ENCODE peak calls at places on chromosome 5, in six cellular contexts. One of them, this sample, is unnamed. For H3K27me3, the result is how much of the 10 kb centered on the place peaks cover.

GRCh38 chr5:34563951-34564705 is 92.0 kb upstream of the RAI14 start:
- DNase-seq in Peyer's patch: no peak
- DNase-seq in uterus: no peak
- DNase-seq in right atrium auricular region: no peak
- DNase-seq in neural progenitor cell: peak
- DNase-seq in heart left ventricle: peak
- DNase-seq in this sample: no peak

GRCh38 chr5:97624861-97625260 is 441.8 kb upstream of the RIOK2 start:
- DNase-seq in Peyer's patch: no peak
- DNase-seq in uterus: no peak
- DNase-seq in right atrium auricular region: no peak
- DNase-seq in neural progenitor cell: no peak
- DNase-seq in heart left ventricle: no peak
- DNase-seq in this sample: no peak

GRCh38 chr5:42767491-42768105 is 11.0 kb downstream of the CCDC152 start:
- DNase-seq in Peyer's patch: no peak
- DNase-seq in uterus: no peak
- DNase-seq in right atrium auricular region: no peak
- DNase-seq in neural progenitor cell: peak
- DNase-seq in heart left ventricle: no peak
- DNase-seq in this sample: no peak

GRCh38 chr5:57482671-57483106 is at the start of gene ACTBL2:
- DNase-seq in Peyer's patch: no peak
- DNase-seq in uterus: no peak
- DNase-seq in right atrium auricular region: no peak
- DNase-seq in neural progenitor cell: no peak
- DNase-seq in heart left ventricle: no peak
- DNase-seq in this sample: no peak

GRCh38 chr5:1763548-1763911 is 36.1 kb downstream of the MRPL36 start:
- DNase-seq in Peyer's patch: peak
- DNase-seq in uterus: no peak
- DNase-seq in right atrium auricular region: no peak
- DNase-seq in neural progenitor cell: peak
- DNase-seq in heart left ventricle: peak
- DNase-seq in this sample: peak

GRCh38 chr5:134007581-134008256 is 2.9 kb upstream of the VDAC1 start:
- DNase-seq in Peyer's patch: no peak
- DNase-seq in uterus: no peak
- DNase-seq in right atrium auricular region: no peak
- DNase-seq in neural progenitor cell: peak
- DNase-seq in heart left ventricle: no peak
- DNase-seq in this sample: no peak

GRCh38 chr5:43769576-43770352 is 166.8 kb downstream of the NNT start:
- DNase-seq in Peyer's patch: no peak
- DNase-seq in uterus: peak
- DNase-seq in right atrium auricular region: peak
- DNase-seq in neural progenitor cell: no peak
- DNase-seq in heart left ventricle: no peak
- DNase-seq in this sample: no peak

GRCh38 chr5:142357469-142358090 is 32.8 kb upstream of the SPRY4 start:
- DNase-seq in Peyer's patch: peak
- DNase-seq in uterus: no peak
- DNase-seq in right atrium auricular region: no peak
- DNase-seq in neural progenitor cell: no peak
- DNase-seq in heart left ventricle: no peak
- DNase-seq in this sample: no peak

GRCh38 chr5:17399931-17400330 is 98.1 kb upstream of the TAF11L2 start:
- DNase-seq in Peyer's patch: no peak
- DNase-seq in uterus: no peak
- DNase-seq in right atrium auricular region: no peak
- DNase-seq in neural progenitor cell: no peak
- DNase-seq in heart left ventricle: no peak
- DNase-seq in this sample: no peak

GRCh38 chr5:138974227-138975063 is 99.3 kb upstream of the LRRTM2 start:
- DNase-seq in Peyer's patch: peak
- DNase-seq in uterus: peak
- DNase-seq in right atrium auricular region: peak
- DNase-seq in neural progenitor cell: peak
- DNase-seq in heart left ventricle: peak
- DNase-seq in this sample: no peak

GRCh38 chr5:149406203-149406978 is 27.3 kb upstream of the IL17B start:
- DNase-seq in Peyer's patch: peak
- DNase-seq in uterus: peak
- DNase-seq in right atrium auricular region: no peak
- DNase-seq in neural progenitor cell: peak
- DNase-seq in heart left ventricle: peak
- DNase-seq in this sample: peak

GRCh38 chr5:112948455-112948854 is 26.4 kb upstream of the REEP5 start:
- DNase-seq in Peyer's patch: no peak
- DNase-seq in uterus: no peak
- DNase-seq in right atrium auricular region: no peak
- DNase-seq in neural progenitor cell: no peak
- DNase-seq in heart left ventricle: no peak
- DNase-seq in this sample: no peak

DNA sequence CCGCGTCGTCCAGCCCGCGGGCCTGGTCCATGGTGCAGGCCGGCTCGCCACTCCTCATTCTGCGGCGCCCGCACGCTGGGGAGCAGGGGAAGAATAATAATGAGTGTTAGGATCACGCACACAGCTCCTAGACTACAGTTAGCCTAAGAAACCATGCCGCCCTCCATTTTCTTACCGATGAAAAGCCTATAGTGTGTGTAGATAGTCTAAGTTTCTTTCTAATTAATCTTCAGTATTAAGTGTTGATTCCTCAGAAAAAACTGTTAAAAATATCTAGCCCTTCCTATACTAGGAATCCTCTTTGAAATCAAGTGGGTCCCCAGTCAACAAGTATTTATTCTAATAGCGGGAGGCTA is 9.3 kb downstream of the ZBED3 start:
- DNase-seq in Peyer's patch: no peak
- DNase-seq in uterus: no peak
- DNase-seq in right atrium auricular region: no peak
- DNase-seq in neural progenitor cell: no peak
- DNase-seq in heart left ventricle: no peak
- DNase-seq in this sample: no peak
- H3K4me3 ChIP-seq in Peyer's patch: peak
- H3K4me3 ChIP-seq in uterus: peak
- H3K4me3 ChIP-seq in right atrium auricular region: peak
- H3K4me3 ChIP-seq in neural progenitor cell: peak
- H3K4me3 ChIP-seq in heart left ventricle: peak
- H3K4me3 ChIP-seq in this sample: peak

GRCh38 chr5:171342362-171343111 is 33.5 kb downstream of the TLX3 start:
- DNase-seq in Peyer's patch: peak
- DNase-seq in uterus: no peak
- DNase-seq in right atrium auricular region: no peak
- DNase-seq in neural progenitor cell: peak
- DNase-seq in heart left ventricle: no peak
- DNase-seq in this sample: peak

GRCh38 chr5:171337207-171337562 is 28.1 kb downstream of the TLX3 start:
- DNase-seq in Peyer's patch: no peak
- DNase-seq in uterus: no peak
- DNase-seq in right atrium auricular region: no peak
- DNase-seq in neural progenitor cell: no peak
- DNase-seq in heart left ventricle: no peak
- DNase-seq in this sample: no peak

GRCh38 chr5:171336486-171337206 is 27.6 kb downstream of the TLX3 start:
- DNase-seq in Peyer's patch: peak
- DNase-seq in uterus: no peak
- DNase-seq in right atrium auricular region: no peak
- DNase-seq in neural progenitor cell: peak
- DNase-seq in heart left ventricle: peak
- DNase-seq in this sample: peak

GRCh38 chr5:171340042-171340441 is 31.0 kb downstream of the TLX3 start:
- DNase-seq in Peyer's patch: no peak
- DNase-seq in uterus: no peak
- DNase-seq in right atrium auricular region: no peak
- DNase-seq in neural progenitor cell: no peak
- DNase-seq in heart left ventricle: no peak
- DNase-seq in this sample: no peak

GRCh38 chr5:171340491-171340890 is 31.4 kb downstream of the TLX3 start:
- DNase-seq in Peyer's patch: no peak
- DNase-seq in uterus: no peak
- DNase-seq in right atrium auricular region: no peak
- DNase-seq in neural progenitor cell: no peak
- DNase-seq in heart left ventricle: no peak
- DNase-seq in this sample: no peak
- H3K27me3 ChIP-seq in Peyer's patch: under half
- H3K27me3 ChIP-seq in uterus: under half
- H3K27me3 ChIP-seq in right atrium auricular region: under half
- H3K27me3 ChIP-seq in neural progenitor cell: half or more
- H3K27me3 ChIP-seq in heart left ventricle: under half
- H3K27me3 ChIP-seq in this sample: half or more

DNA sequence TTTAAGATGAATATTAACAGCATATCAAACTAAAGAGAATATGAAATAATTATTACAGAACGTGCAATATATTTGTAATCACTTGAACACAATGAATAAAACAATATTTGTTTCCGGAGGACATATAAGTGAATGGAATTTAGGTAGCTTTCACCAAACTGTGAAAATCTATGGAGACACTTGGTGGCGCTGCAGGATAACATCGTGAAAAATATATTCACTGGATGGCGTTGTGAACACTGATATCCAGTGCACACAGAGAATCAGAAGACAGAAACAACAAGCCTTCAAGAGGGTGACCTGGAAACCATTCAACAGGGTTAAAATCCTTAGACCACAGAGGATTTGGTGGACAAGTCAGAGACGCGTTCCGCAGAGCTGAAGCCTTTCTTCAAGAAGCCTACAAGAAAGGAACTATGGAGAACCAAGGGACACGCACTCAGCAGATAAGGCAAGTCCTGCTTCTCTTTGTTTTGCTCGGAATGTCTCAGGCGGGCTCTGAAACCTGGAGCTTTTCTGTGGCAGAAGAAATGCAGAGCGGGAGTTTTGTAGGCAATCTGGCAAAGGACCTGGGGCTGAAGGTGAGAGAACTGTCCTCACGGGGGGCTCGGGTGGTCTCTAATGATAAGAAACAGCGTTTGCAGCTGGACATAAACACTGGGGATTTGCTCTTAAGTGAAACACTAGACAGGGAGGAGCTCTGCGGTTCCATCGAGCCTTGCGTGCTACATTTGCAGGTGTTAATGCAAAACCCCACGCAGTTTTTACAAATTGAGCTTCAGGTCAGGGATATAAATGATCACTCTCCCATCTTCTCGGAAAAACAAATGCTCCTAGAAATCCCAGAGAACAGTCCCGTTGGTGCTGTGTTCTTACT is at the start of gene PCDHB11:
- DNase-seq in Peyer's patch: no peak
- DNase-seq in uterus: no peak
- DNase-seq in right atrium auricular region: no peak
- DNase-seq in neural progenitor cell: peak
- DNase-seq in heart left ventricle: no peak
- DNase-seq in this sample: no peak
- H3K27ac ChIP-seq in Peyer's patch: no peak
- H3K27ac ChIP-seq in uterus: no peak
- H3K27ac ChIP-seq in right atrium auricular region: no peak
- H3K27ac ChIP-seq in neural progenitor cell: no peak
- H3K27ac ChIP-seq in heart left ventricle: no peak
- H3K27ac ChIP-seq in this sample: no peak

GRCh38 chr5:153900703-153901395 is 137.9 kb downstream of the FAM114A2 start:
- DNase-seq in Peyer's patch: no peak
- DNase-seq in uterus: no peak
- DNase-seq in right atrium auricular region: no peak
- DNase-seq in neural progenitor cell: no peak
- DNase-seq in heart left ventricle: no peak
- DNase-seq in this sample: no peak
- H3K4me3 ChIP-seq in Peyer's patch: no peak
- H3K4me3 ChIP-seq in uterus: no peak
- H3K4me3 ChIP-seq in right atrium auricular region: no peak
- H3K4me3 ChIP-seq in neural progenitor cell: no peak
- H3K4me3 ChIP-seq in heart left ventricle: no peak
- H3K4me3 ChIP-seq in this sample: no peak

DNA sequence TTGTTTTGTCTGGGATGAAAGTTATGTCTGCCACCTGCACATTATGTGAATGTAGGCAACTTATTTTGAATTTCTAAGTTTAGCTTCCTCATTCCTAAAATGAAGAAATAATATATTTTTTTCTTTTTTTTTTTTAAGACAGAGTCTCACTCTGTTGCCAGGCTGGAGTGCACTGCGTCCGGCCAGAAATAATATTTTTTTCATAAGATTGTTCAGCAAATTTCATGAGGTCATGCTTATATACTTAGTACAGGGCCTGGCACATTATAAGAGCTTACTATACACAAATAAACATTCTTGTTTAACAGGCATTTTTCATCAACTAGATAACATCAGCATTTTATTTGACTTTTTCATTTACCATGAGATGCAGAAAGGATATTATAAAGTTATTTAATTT is 368.5 kb downstream of the GABRG2 start:
- DNase-seq in Peyer's patch: no peak
- DNase-seq in uterus: no peak
- DNase-seq in right atrium auricular region: no peak
- DNase-seq in neural progenitor cell: no peak
- DNase-seq in heart left ventricle: no peak
- DNase-seq in this sample: no peak
- H3K27me3 ChIP-seq in Peyer's patch: under half
- H3K27me3 ChIP-seq in uterus: under half
- H3K27me3 ChIP-seq in right atrium auricular region: under half
- H3K27me3 ChIP-seq in neural progenitor cell: under half
- H3K27me3 ChIP-seq in heart left ventricle: under half
- H3K27me3 ChIP-seq in this sample: under half

DNA sequence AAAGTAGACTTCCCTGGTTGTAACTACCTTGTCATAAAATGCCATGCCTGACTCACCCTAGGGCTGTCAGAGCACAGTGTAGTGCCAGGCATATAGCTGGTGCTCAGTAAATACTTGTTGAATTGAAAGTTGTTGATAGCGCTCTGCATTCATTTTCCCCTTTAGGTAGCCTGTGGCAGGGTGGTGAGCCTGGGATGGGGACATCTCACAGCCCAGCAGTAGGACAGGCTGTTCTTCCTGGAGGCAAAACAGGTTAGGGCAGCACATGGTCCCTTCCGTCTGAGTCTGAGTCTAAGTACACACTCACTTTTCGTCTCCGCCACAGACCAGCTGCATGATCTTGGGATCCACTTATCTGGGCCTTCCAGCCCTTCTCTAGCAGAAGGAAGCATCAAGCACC is 401.9 kb downstream of the ZSWIM6 start:
- DNase-seq in Peyer's patch: no peak
- DNase-seq in uterus: no peak
- DNase-seq in right atrium auricular region: no peak
- DNase-seq in neural progenitor cell: no peak
- DNase-seq in heart left ventricle: no peak
- DNase-seq in this sample: no peak
- H3K27ac ChIP-seq in Peyer's patch: no peak
- H3K27ac ChIP-seq in uterus: no peak
- H3K27ac ChIP-seq in right atrium auricular region: no peak
- H3K27ac ChIP-seq in neural progenitor cell: no peak
- H3K27ac ChIP-seq in heart left ventricle: no peak
- H3K27ac ChIP-seq in this sample: no peak

DNA sequence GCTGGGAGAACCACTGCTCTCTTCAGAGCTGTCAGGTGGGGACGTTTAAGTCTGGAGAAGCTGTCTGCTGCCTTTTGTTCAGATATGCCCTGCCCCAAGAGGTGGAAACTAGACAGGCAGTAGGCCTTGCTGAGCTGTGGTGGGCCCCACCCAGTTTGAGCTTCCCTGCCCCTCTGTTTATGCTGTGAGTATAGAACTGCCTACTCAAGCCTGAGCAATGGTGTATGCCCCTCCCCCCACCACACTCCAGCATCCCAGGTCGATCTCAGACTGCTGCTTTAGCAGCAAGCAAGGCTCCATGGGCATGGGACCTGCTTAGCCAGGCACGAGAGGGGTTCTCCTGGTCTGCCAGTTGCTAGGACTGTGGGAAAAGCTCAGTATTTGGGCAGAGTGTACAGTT is 362.3 kb downstream of the FAM170A start:
- DNase-seq in Peyer's patch: no peak
- DNase-seq in uterus: no peak
- DNase-seq in right atrium auricular region: no peak
- DNase-seq in neural progenitor cell: no peak
- DNase-seq in heart left ventricle: no peak
- DNase-seq in this sample: no peak
- H3K4me3 ChIP-seq in Peyer's patch: no peak
- H3K4me3 ChIP-seq in uterus: no peak
- H3K4me3 ChIP-seq in right atrium auricular region: no peak
- H3K4me3 ChIP-seq in neural progenitor cell: no peak
- H3K4me3 ChIP-seq in heart left ventricle: no peak
- H3K4me3 ChIP-seq in this sample: no peak